ENCODE peak calls at places on chromosomes 3 and 15, in four cellular contexts. One of them, this sample, is unnamed.

GRCh38 chr15:62928242-62928995 is 114.1 kb upstream of the TPM1 start:
- DNase-seq in SK-N-SH: peak
- DNase-seq in HepG2: peak
- DNase-seq in K562: no peak
- DNase-seq in this sample: no peak

GRCh38 chr15:65796610-65797012 is 4.5 kb upstream of the DENND4A start:
- DNase-seq in SK-N-SH: no peak
- DNase-seq in HepG2: no peak
- DNase-seq in K562: no peak
- DNase-seq in this sample: no peak

GRCh38 chr3:133041524-133041829 is 3.3 kb downstream of the TMEM108 start:
- DNase-seq in SK-N-SH: no peak
- DNase-seq in HepG2: no peak
- DNase-seq in K562: no peak
- DNase-seq in this sample: no peak

GRCh38 chr3:86993704-86994103 is 2.8 kb upstream of the VGLL3 start:
- DNase-seq in SK-N-SH: no peak
- DNase-seq in HepG2: no peak
- DNase-seq in K562: no peak
- DNase-seq in this sample: no peak

GRCh38 chr3:67642734-67643133 is 11.7 kb downstream of the SUCLG2 start:
- DNase-seq in SK-N-SH: no peak
- DNase-seq in HepG2: no peak
- DNase-seq in K562: no peak
- DNase-seq in this sample: no peak

GRCh38 chr3:171132873-171133272 is 106.4 kb upstream of the SLC2A2 start:
- DNase-seq in SK-N-SH: no peak
- DNase-seq in HepG2: no peak
- DNase-seq in K562: no peak
- DNase-seq in this sample: no peak

GRCh38 chr3:39220551-39221530 is 28.4 kb upstream of the XIRP1 start:
- DNase-seq in SK-N-SH: no peak
- DNase-seq in HepG2: no peak
- DNase-seq in K562: no peak
- DNase-seq in this sample: no peak

GRCh38 chr3:11784962-11785361 is 61.7 kb downstream of the TAMM41 start:
- DNase-seq in SK-N-SH: peak
- DNase-seq in HepG2: no peak
- DNase-seq in K562: no peak
- DNase-seq in this sample: no peak

GRCh38 chr3:132422531-132422930 is 5.2 kb downstream of the DNAJC13 start:
- DNase-seq in SK-N-SH: no peak
- DNase-seq in HepG2: no peak
- DNase-seq in K562: no peak
- DNase-seq in this sample: no peak

GRCh38 chr3:10653241-10653640 is 147.9 kb upstream of the ATP2B2 start:
- DNase-seq in SK-N-SH: no peak
- DNase-seq in HepG2: no peak
- DNase-seq in K562: no peak
- DNase-seq in this sample: no peak

GRCh38 chr3:38397320-38397719 is 50.7 kb downstream of the XYLB start:
- DNase-seq in SK-N-SH: no peak
- DNase-seq in HepG2: peak
- DNase-seq in K562: peak
- DNase-seq in this sample: no peak

GRCh38 chr15:38202356-38202755 is 50.3 kb upstream of the SPRED1 start:
- DNase-seq in SK-N-SH: no peak
- DNase-seq in HepG2: no peak
- DNase-seq in K562: no peak
- DNase-seq in this sample: no peak

GRCh38 chr3:171804618-171805389 is 5.5 kb downstream of the PLD1 start:
- DNase-seq in SK-N-SH: no peak
- DNase-seq in HepG2: no peak
- DNase-seq in K562: no peak
- DNase-seq in this sample: no peak

GRCh38 chr15:90749754-90750153 is 32.6 kb downstream of the BLM start:
- DNase-seq in SK-N-SH: no peak
- DNase-seq in HepG2: no peak
- DNase-seq in K562: no peak
- DNase-seq in this sample: no peak

GRCh38 chr3:49619649-49620048 is 54.5 kb upstream of the APEH start:
- DNase-seq in SK-N-SH: no peak
- DNase-seq in HepG2: no peak
- DNase-seq in K562: no peak
- DNase-seq in this sample: no peak

GRCh38 chr15:100095896-100096600 is 245.7 kb downstream of the ADAMTS17 start:
- DNase-seq in SK-N-SH: no peak
- DNase-seq in HepG2: no peak
- DNase-seq in K562: no peak
- DNase-seq in this sample: no peak

GRCh38 chr3:119741701-119742100 is 38.9 kb downstream of the CFAP91 start:
- DNase-seq in SK-N-SH: no peak
- DNase-seq in HepG2: no peak
- DNase-seq in K562: no peak
- DNase-seq in this sample: no peak

GRCh38 chr15:89307791-89308190 is 26.8 kb downstream of the POLG start:
- DNase-seq in SK-N-SH: no peak
- DNase-seq in HepG2: no peak
- DNase-seq in K562: no peak
- DNase-seq in this sample: no peak

GRCh38 chr3:129564981-129565644 is 22.1 kb downstream of the H1-8 start:
- DNase-seq in SK-N-SH: peak
- DNase-seq in HepG2: no peak
- DNase-seq in K562: no peak
- DNase-seq in this sample: no peak

GRCh38 chr15:47737424-47737823 is 20.1 kb downstream of the SEMA6D start:
- DNase-seq in SK-N-SH: no peak
- DNase-seq in HepG2: no peak
- DNase-seq in K562: no peak
- DNase-seq in this sample: no peak

GRCh38 chr3:78721771-78722543 is 1045.8 kb downstream of the ROBO1 start:
- DNase-seq in SK-N-SH: no peak
- DNase-seq in HepG2: no peak
- DNase-seq in K562: no peak
- DNase-seq in this sample: no peak

GRCh38 chr15:85581495-85581894 is 201.1 kb downstream of the AKAP13 start:
- DNase-seq in SK-N-SH: no peak
- DNase-seq in HepG2: no peak
- DNase-seq in K562: no peak
- DNase-seq in this sample: no peak

GRCh38 chr3:111081008-111081545 is 9.5 kb downstream of the NECTIN3 start:
- DNase-seq in SK-N-SH: no peak
- DNase-seq in HepG2: no peak
- DNase-seq in K562: no peak
- DNase-seq in this sample: no peak

DNA sequence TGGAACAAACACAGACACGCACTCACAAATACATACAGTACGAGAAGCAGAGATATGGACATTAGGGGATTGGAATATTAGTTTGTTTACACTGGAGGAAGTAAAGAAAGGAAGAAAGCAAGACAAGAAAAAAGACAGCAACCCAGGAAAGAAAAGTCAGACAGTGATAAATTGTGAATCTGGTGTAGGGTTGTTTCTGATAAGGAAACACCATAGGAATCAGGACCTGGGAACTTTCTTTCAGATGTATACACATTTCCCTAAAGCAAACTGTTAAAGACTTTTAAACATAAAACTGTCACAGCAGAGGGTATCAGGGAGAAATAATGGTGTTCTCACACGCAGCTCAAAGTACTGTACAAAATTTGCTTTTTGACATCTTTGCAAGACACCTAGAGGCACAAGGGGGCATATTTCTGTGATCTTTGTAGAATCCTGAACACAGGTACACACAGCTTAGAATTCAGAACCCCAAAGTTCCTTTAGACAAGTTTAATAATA is 153.7 kb downstream of the TUSC7 start:
- DNase-seq in SK-N-SH: no peak
- DNase-seq in HepG2: no peak
- DNase-seq in K562: no peak
- DNase-seq in this sample: no peak
- TF ChIP-seq TAF1 in SK-N-SH: no peak
- TF ChIP-seq TAF1 in HepG2: no peak
- TF ChIP-seq TAF1 in K562: no peak
- TF ChIP-seq TAF1 in this sample: no peak

GRCh38 chr15:40857601-40858351 is 13.9 kb downstream of the SPINT1 start:
- DNase-seq in SK-N-SH: peak
- DNase-seq in HepG2: peak
- DNase-seq in K562: peak
- DNase-seq in this sample: peak

GRCh38 chr15:40854161-40854560 is 10.3 kb downstream of the SPINT1 start:
- DNase-seq in SK-N-SH: no peak
- DNase-seq in HepG2: no peak
- DNase-seq in K562: no peak
- DNase-seq in this sample: no peak

GRCh38 chr15:40855706-40856234 is 11.9 kb downstream of the SPINT1 start:
- DNase-seq in SK-N-SH: no peak
- DNase-seq in HepG2: no peak
- DNase-seq in K562: no peak
- DNase-seq in this sample: no peak

GRCh38 chr15:40858706-40859105 is 14.9 kb downstream of the SPINT1 start:
- DNase-seq in SK-N-SH: no peak
- DNase-seq in HepG2: no peak
- DNase-seq in K562: peak
- DNase-seq in this sample: no peak

DNA sequence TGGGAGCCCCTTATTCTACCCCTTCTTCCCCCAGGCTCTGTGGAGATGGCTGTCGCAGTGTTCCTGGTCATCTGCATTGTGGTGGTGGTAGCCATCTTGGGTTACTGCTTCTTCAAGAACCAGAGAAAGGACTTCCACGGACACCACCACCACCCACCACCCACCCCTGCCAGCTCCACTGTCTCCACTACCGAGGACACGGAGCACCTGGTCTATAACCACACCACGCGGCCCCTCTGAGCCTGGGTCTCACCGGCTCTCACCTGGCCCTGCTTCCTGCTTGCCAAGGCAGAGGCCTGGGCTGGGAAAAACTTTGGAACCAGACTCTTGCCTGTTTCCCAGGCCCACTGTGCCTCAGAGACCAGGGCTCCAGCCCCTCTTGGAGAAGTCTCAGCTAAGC is 12.9 kb downstream of the SPINT1 start:
- DNase-seq in SK-N-SH: no peak
- DNase-seq in HepG2: no peak
- DNase-seq in K562: no peak
- DNase-seq in this sample: no peak
- TF ChIP-seq TAF1 in SK-N-SH: no peak
- TF ChIP-seq TAF1 in HepG2: no peak
- TF ChIP-seq TAF1 in K562: no peak
- TF ChIP-seq TAF1 in this sample: no peak

DNA sequence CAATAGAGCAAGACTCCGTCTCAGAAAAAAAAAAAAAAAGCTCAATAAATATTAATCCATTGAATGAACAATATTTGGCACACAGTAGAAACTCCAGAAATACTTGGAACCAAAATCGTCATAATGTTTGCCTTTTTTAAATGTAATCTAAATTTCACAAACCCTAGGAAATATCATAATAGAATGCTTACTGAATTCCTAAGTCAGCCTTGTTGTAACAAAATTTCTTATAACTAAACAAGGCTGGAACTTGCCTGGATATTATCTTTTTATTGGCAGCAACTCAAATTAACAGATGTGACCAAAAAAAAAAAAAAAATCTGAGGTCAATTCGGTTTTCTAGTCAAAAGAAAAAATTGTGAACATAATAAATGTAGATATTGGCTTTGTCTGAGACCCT is 33.3 kb downstream of the GABPB1 start:
- DNase-seq in SK-N-SH: no peak
- DNase-seq in HepG2: no peak
- DNase-seq in K562: no peak
- DNase-seq in this sample: no peak
- TF ChIP-seq TAF1 in SK-N-SH: no peak
- TF ChIP-seq TAF1 in HepG2: no peak
- TF ChIP-seq TAF1 in K562: no peak
- TF ChIP-seq TAF1 in this sample: no peak

GRCh38 chr15:60460931-60461330 is 18.0 kb downstream of the ICE2 start:
- DNase-seq in SK-N-SH: no peak
- DNase-seq in HepG2: no peak
- DNase-seq in K562: no peak
- DNase-seq in this sample: no peak

GRCh38 chr15:60462027-60462426 is 16.9 kb downstream of the ICE2 start:
- DNase-seq in SK-N-SH: no peak
- DNase-seq in HepG2: no peak
- DNase-seq in K562: no peak
- DNase-seq in this sample: no peak

GRCh38 chr15:60469893-60470641 is 8.9 kb downstream of the ICE2 start:
- DNase-seq in SK-N-SH: no peak
- DNase-seq in HepG2: peak
- DNase-seq in K562: no peak
- DNase-seq in this sample: no peak

GRCh38 chr15:60464836-60465630 is 13.9 kb downstream of the ICE2 start:
- DNase-seq in SK-N-SH: no peak
- DNase-seq in HepG2: no peak
- DNase-seq in K562: no peak
- DNase-seq in this sample: no peak
- TF ChIP-seq TAF1 in SK-N-SH: no peak
- TF ChIP-seq TAF1 in HepG2: no peak
- TF ChIP-seq TAF1 in K562: no peak
- TF ChIP-seq TAF1 in this sample: no peak

GRCh38 chr3:150324261-150324660 is 83.8 kb upstream of the TSC22D2 start:
- DNase-seq in SK-N-SH: no peak
- DNase-seq in HepG2: no peak
- DNase-seq in K562: no peak
- DNase-seq in this sample: no peak
- TF ChIP-seq TAF1 in SK-N-SH: no peak
- TF ChIP-seq TAF1 in HepG2: no peak
- TF ChIP-seq TAF1 in K562: no peak
- TF ChIP-seq TAF1 in this sample: no peak